ENCODE peak calls at places on chromosomes 5 and 9, in nine cellular contexts. A, W, Q, O, B, D, N, R and U are unnamed samples.

GRCh38 chr9:109012009-109012875 is 1.1 kb downstream of the CTNNAL1 start:
- DNase-seq in W (peak; percentile 9), A (peak; percentile 73), R (peak; percentile 83), B (peak; percentile 76), D (peak; percentile 31), Q (peak; percentile 90), O (peak; percentile 56), N (peak; percentile 73), U (peak; percentile 34)

GRCh38 chr9:109986423-109987055 is 206.5 kb downstream of the PALM2AKAP2 start:
- DNase-seq in R (no peak), O (no peak), Q (peak; percentile 91), A (no peak), W (no peak), B (no peak), D (no peak), N (no peak), U (no peak)

GRCh38 chr5:39104221-39104620 is 30.0 kb upstream of the RICTOR start:
- DNase-seq in N (no peak), D (no peak), B (no peak), W (no peak), Q (no peak), R (no peak), A (no peak), O (no peak), U (no peak)

GRCh38 chr5:82885657-82886389 is 191.4 kb downstream of the TMEM167A start:
- DNase-seq in O (no peak), D (peak; percentile 1), R (peak; percentile 7), N (no peak), W (no peak), Q (peak; percentile 13), A (peak; percentile 4), B (no peak), U (no peak)

GRCh38 chr9:79699479-79699878 is 127.7 kb downstream of the TLE4 start:
- DNase-seq in Q (no peak), B (no peak), A (no peak), R (no peak), W (no peak), N (no peak), O (no peak), D (no peak), U (no peak)

GRCh38 chr5:15933481-15934207 is 245.9 kb downstream of the MARCHF11 start:
- DNase-seq in N (no peak), A (no peak), Q (no peak), W (no peak), R (no peak), O (no peak), B (no peak), D (no peak), U (no peak)

GRCh38 chr5:14270212-14270702 is 127.1 kb downstream of the TRIO start:
- DNase-seq in O (peak; percentile 49), Q (peak; percentile 82), R (peak; percentile 81), B (peak; percentile 88), N (no peak), A (peak; percentile 74), D (peak; percentile 70), W (no peak), U (no peak)

GRCh38 chr5:61200582-61201155 is 38.4 kb upstream of the SMIM15 start:
- DNase-seq in W (no peak), A (no peak), N (no peak), D (no peak), O (no peak), B (peak; percentile 10), R (no peak), Q (no peak), U (no peak)

GRCh38 chr5:16735092-16735970 is 118.5 kb upstream of the RETREG1 start:
- DNase-seq in R (peak; percentile 53), A (no peak), W (no peak), B (no peak), Q (no peak), D (no peak), N (no peak), O (peak; percentile 36), U (no peak)

GRCh38 chr9:134967547-134967930 is 49.8 kb upstream of the FCN1 start:
- DNase-seq in N (peak; percentile 62), R (no peak), D (no peak), A (no peak), Q (peak; percentile 15), W (no peak), O (no peak), B (no peak), U (no peak)

DNA sequence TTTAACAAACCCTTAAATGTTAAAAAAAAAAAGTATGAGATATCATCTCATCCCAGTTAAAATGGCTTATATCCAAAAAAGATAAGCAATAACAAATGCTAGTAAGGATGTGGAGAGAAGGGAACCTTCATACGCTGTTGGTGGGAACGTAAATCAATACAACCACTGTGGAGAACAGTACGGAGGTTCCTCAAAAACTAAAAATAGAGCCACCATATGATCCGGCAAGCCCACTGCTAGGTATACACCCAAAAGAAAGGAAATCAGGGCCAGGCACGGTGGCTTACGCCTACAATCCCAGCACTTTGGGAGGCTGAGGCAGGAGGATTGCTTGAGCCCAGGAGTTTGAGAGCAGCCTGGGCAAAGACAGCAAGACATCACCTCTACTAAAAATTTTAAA is 3.0 kb downstream of the MTMR12 start:
- DNase-seq in W (no peak), D (no peak), A (no peak), R (no peak), O (no peak), B (no peak), N (no peak), Q (no peak), U (no peak)
- H3K27ac ChIP-seq in W (no peak overlapping the region), D (peak overlapping the region; percentile 85), A (no peak overlapping the region), R (no peak overlapping the region), O (no peak overlapping the region), B (no peak overlapping the region), N (no peak overlapping the region), Q (no peak overlapping the region), U (no peak overlapping the region)

GRCh38 chr5:77771452-77771851 is 4.7 kb downstream of the TBCA start:
- DNase-seq in R (no peak), W (no peak), Q (no peak), N (no peak), O (no peak), D (no peak), B (no peak), A (no peak), U (no peak)
- H3K4me3 ChIP-seq in R (no peak overlapping the region), W (no peak overlapping the region), Q (no peak overlapping the region), N (no peak overlapping the region), O (no peak overlapping the region), D (no peak overlapping the region), B (peak overlapping the region; percentile 9), A (no peak overlapping the region), U (no peak overlapping the region)

GRCh38 chr5:71631070-71631469 is 43.9 kb downstream of the MCCC2 start:
- DNase-seq in Q (no peak), D (no peak), O (no peak), R (no peak), A (no peak), W (no peak), N (no peak), B (no peak), U (no peak)

GRCh38 chr5:71637133-71637532 is 50.0 kb downstream of the MCCC2 start:
- DNase-seq in N (no peak), A (no peak), Q (no peak), W (no peak), R (no peak), D (no peak), O (no peak), B (no peak), U (no peak)

GRCh38 chr5:71629950-71630349 is 42.8 kb downstream of the MCCC2 start:
- DNase-seq in A (no peak), O (no peak), B (no peak), W (no peak), N (no peak), Q (no peak), R (no peak), D (no peak), U (no peak)

GRCh38 chr5:71633255-71634155 is 46.4 kb downstream of the MCCC2 start:
- DNase-seq in W (no peak), B (no peak), D (no peak), R (no peak), O (no peak), Q (no peak), N (no peak), A (no peak), U (peak; percentile 34)

GRCh38 chr5:71632168-71632567 is 45.0 kb downstream of the MCCC2 start:
- DNase-seq in O (no peak), B (no peak), W (no peak), N (no peak), A (no peak), D (no peak), Q (no peak), R (no peak), U (no peak)
- H3K27ac ChIP-seq in O (no peak overlapping the region), B (no peak overlapping the region), W (no peak overlapping the region), N (no peak overlapping the region), A (no peak overlapping the region), D (no peak overlapping the region), Q (no peak overlapping the region), R (no peak overlapping the region), U (no peak overlapping the region)

DNA sequence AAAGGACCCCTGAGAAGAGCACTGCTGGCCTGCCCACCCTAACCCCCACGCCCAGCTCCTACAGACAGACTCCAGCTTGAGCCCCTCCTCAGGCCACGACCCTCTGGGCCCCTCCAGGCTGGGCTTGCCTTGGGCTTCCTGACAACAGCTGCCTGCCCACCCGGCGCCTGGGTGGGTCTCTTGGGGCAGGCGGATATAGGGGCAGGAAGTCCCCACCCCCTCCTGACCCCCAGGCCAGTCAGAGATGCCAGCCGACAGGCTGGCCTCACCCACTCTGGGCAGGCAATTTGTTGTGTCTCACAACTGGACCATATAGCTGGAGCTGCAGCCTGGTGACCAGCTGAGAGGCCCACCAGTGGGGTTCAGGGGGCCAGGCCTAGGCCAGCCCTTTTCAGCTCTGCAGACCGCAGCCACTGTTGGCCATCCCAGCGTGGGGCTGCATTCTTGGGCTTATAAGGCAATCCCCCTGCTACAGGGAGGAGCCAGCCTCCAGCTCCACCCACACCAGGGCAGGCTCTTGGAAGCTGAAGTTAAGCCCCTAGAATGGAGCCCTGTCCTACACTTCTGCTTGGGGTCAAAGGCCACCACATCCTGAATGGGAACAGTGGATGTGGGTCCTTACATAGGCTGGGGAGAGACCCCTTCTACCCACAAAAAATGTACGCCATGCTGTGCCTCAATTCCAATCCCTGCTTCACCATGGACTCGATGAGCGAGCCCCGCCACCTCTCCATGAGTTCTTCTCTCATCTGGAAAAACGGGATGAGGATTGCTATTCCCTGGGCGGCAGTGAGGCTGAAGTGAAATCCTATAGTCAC is 2.0 kb downstream of the PDLIM7 start:
- DNase-seq in W (no peak), D (peak; percentile 16), B (peak; percentile 85), Q (peak; percentile 96), A (no peak), O (peak; percentile 54), R (peak; percentile 77), N (peak; percentile 72), U (no peak)
- H3K4me3 ChIP-seq in W (no peak overlapping the region), D (peak overlapping the region; percentile 81), B (peak overlapping the region; percentile 83), Q (peak overlapping the region; percentile 70), A (peak overlapping the region; percentile 63), O (peak overlapping the region; percentile 51), R (no peak overlapping the region), N (peak overlapping the region; percentile 75), U (peak overlapping the region; percentile 92)

DNA sequence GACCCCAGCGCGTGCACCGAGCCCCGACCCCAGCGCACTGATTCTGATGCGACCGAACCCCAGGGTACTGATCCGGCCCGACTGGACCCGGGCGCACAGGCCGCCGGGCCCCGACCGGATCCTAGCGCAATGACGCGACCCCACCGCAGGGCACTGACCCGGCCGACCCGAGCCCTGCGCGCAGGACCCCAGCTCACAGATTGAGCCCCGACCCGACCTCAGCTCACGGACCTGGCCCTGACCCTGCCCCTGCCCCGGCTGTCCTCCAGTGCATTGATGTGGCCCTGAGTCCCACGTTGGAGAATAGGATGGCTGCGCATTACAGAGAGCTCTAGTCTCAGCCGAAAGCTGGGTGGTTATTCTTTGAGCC is 438 bp downstream of the TRIP13 start:
- DNase-seq in N (no peak), B (peak; percentile 35), Q (no peak), R (no peak), A (no peak), O (no peak), W (no peak), D (peak; percentile 20), U (no peak)
- H3K27ac ChIP-seq in N (no peak overlapping the region), B (no peak overlapping the region), Q (peak overlapping the region; percentile 93), R (no peak overlapping the region), A (peak overlapping the region; percentile 98), O (no peak overlapping the region), W (no peak overlapping the region), D (peak overlapping the region; percentile 38), U (no peak overlapping the region)